ENCODE peak calls at places on chromosomes 13 and 19, in nine cellular contexts. T is brain microvascular endothelial cell, S is GM06990, X is fibroblast of pulmonary artery, L is OCI-LY7, O is PC-9, W is keratinocyte, Y is astrocyte of the spinal cord, F is cardiac fibroblast. J is an unnamed sample.

GRCh38 chr19:7833225-7834156 is 3.5 kb downstream of the EVI5L start:
- DNase-seq in W (peak; percentile 88), X (peak; percentile 81), F (peak; percentile 85), T (no peak), L (no peak), Y (peak; percentile 27), S (no peak), O (peak; percentile 84), J (no peak)

GRCh38 chr13:21330126-21330861 is 128.8 kb downstream of the ZDHHC20 start:
- DNase-seq in W (no peak), X (no peak), S (no peak), Y (peak; percentile 8), F (no peak), O (no peak), T (peak; percentile 8), L (no peak), J (no peak)

GRCh38 chr13:35964764-35965163 is 166.4 kb downstream of the DCLK1 start:
- DNase-seq in Y (peak; percentile 34), X (peak; percentile 72), T (peak; percentile 32), L (no peak), W (no peak), O (no peak), F (peak; percentile 73), S (no peak), J (no peak)

GRCh38 chr13:112065867-112066623 is 904 bp upstream of the SOX1 start:
- DNase-seq in Y (no peak), S (no peak), W (no peak), X (no peak), L (no peak), O (no peak), T (no peak), F (no peak), J (no peak)

GRCh38 chr13:99797716-99798115 is 173.9 kb downstream of the ZIC5 start:
- DNase-seq in Y (no peak), W (no peak), O (no peak), S (no peak), T (no peak), X (no peak), L (no peak), F (no peak), J (no peak)

GRCh38 chr13:33678084-33678483 is 139.9 kb upstream of the RFC3 start:
- DNase-seq in O (no peak), X (no peak), L (no peak), T (no peak), W (no peak), F (no peak), S (no peak), Y (no peak), J (no peak)

GRCh38 chr19:7832009-7832408 is 2.0 kb downstream of the EVI5L start:
- DNase-seq in T (no peak), Y (no peak), F (no peak), W (no peak), O (no peak), L (no peak), S (no peak), X (no peak), J (no peak)

GRCh38 chr13:74290324-74290773 is 156.1 kb upstream of the KLF12 start:
- DNase-seq in F (peak; percentile 92), W (no peak), S (peak; percentile 33), O (peak; percentile 40), X (peak; percentile 91), L (peak; percentile 88), Y (peak; percentile 96), T (peak; percentile 78), J (peak; percentile 93)

GRCh38 chr19:48670699-48671455 is 1.9 kb downstream of the NTN5 start:
- DNase-seq in X (no peak), O (no peak), T (no peak), S (no peak), W (no peak), F (no peak), L (no peak), Y (no peak), J (no peak)

GRCh38 chr19:55345818-55346724 is 6.4 kb downstream of the KMT5C start:
- DNase-seq in Y (peak; percentile 14), O (no peak), T (no peak), W (no peak), L (no peak), S (no peak), X (peak; percentile 35), F (peak; percentile 51), J (no peak)

GRCh38 chr13:20165417-20166257 is 4.8 kb upstream of the GJA3 start:
- DNase-seq in S (no peak), X (no peak), T (no peak), Y (no peak), F (no peak), L (no peak), O (peak; percentile 37), W (no peak), J (no peak)

DNA sequence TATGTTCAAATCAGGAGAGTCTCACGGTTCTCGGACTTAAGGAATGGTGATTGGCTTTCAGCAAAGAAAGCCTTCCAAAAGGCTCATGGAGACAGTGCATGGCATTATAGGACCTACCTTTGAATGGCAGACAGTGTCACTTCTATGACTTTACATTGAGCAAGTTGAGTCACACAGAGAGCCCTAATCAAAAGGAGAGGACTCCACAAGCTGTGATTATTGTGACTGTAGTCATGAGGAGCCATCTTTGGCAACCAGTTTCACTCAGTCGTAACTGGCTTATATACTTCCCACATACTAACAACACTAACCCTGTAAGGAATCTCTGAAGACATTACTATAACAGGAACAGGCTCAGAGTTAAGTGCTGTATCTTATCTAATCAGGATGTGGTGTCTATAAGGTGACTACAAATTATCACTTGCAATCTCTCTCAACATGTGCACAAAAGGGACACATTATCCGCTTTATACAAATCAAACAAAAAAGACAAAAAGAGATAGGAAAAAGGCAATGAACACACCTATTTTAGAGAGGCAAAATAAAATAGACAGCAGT is 6.1 kb downstream of the LGALS14 start:
- DNase-seq in Y (no peak), W (no peak), X (no peak), T (no peak), O (no peak), L (no peak), F (no peak), S (no peak), J (no peak)
- H3K4me3 ChIP-seq in Y (no peak overlapping the region), W (no peak overlapping the region), X (no peak overlapping the region), T (no peak overlapping the region), O (no peak overlapping the region), L (no peak overlapping the region), F (no peak overlapping the region), S (no peak overlapping the region), J (no peak overlapping the region)

GRCh38 chr13:50450279-50450678 is 393.2 kb downstream of the DLEU7 start:
- DNase-seq in S (no peak), Y (no peak), O (no peak), L (no peak), T (no peak), F (no peak), X (no peak), W (no peak), J (no peak)
- TF ChIP-seq CTCF in S (no peak), Y (no peak), O (no peak), L (no peak), T (no peak), F (no peak), X (no peak), W (no peak), J (no peak)

GRCh38 chr19:38617764-38618589 is at the start of gene MAP4K1:
- DNase-seq in L (peak; percentile 99), S (peak; percentile 93), X (no peak), O (no peak), F (no peak), T (no peak), Y (no peak), W (no peak), J (no peak)

GRCh38 chr19:38617283-38617763 is 430 bp downstream of the MAP4K1 start:
- DNase-seq in T (no peak), W (no peak), S (no peak), O (no peak), L (peak; percentile 59), F (no peak), X (no peak), Y (no peak), J (no peak)

GRCh38 chr19:38616265-38616664 is 1.5 kb downstream of the MAP4K1 start:
- DNase-seq in F (no peak), S (no peak), Y (no peak), O (no peak), X (no peak), T (no peak), L (peak; percentile 17), W (no peak), J (no peak)

GRCh38 chr19:38614289-38614688 is 3.5 kb downstream of the MAP4K1 start:
- DNase-seq in S (no peak), X (no peak), T (no peak), L (no peak), W (no peak), Y (no peak), F (no peak), O (no peak), J (no peak)

DNA sequence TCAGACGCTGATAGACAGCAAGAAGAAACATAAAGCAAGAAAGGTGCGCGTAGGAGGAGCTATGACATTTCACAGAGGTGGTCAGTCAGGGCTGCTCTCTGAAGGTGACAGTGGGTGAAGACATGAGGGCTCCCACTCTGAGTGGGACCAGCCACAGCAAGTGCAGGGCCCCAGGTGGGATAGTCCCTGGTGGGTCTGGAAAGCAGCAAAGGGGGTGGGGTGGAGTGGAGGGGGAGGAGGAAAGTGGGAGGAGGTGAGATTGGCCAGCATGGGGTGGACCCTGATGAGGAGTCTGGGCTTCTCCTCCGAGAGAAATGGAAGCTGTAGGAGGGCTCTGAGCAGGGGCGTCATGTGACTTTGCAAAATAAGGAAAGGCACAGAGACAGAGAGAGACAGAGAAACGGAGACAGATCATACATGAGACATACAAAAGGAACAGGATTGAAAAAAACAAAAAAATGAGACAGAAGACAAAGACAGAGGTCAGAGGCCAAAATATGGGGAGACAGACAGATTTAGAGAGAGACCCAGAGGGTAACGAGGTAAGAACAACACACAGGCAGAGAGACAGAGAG is 2.7 kb downstream of the MAP4K1 start:
- DNase-seq in F (no peak), Y (no peak), L (no peak), T (no peak), X (no peak), O (no peak), S (no peak), W (no peak), J (no peak)
- H3K4me3 ChIP-seq in F (no peak overlapping the region), Y (no peak overlapping the region), L (peak overlapping the region; percentile 92), T (no peak overlapping the region), X (no peak overlapping the region), O (no peak overlapping the region), S (peak overlapping the region; percentile 10), W (no peak overlapping the region), J (no peak overlapping the region)

GRCh38 chr13:40528881-40529280 is 137.6 kb downstream of the FOXO1 start:
- DNase-seq in X (no peak), F (no peak), S (no peak), O (no peak), Y (no peak), W (no peak), T (peak; percentile 20), L (no peak), J (no peak)

GRCh38 chr13:40533072-40533471 is 133.4 kb downstream of the FOXO1 start:
- DNase-seq in Y (no peak), X (no peak), O (no peak), S (no peak), T (no peak), W (no peak), L (no peak), F (no peak), J (no peak)

GRCh38 chr13:40534456-40534855 is 132.0 kb downstream of the FOXO1 start:
- DNase-seq in L (no peak), T (no peak), X (peak; percentile 26), S (no peak), O (no peak), W (no peak), F (no peak), Y (no peak), J (no peak)

GRCh38 chr13:40527914-40528313 is 138.5 kb downstream of the FOXO1 start:
- DNase-seq in S (no peak), Y (no peak), T (no peak), W (no peak), L (no peak), X (no peak), O (no peak), F (no peak), J (no peak)

GRCh38 chr13:40530961-40531360 is 135.5 kb downstream of the FOXO1 start:
- DNase-seq in L (no peak), W (no peak), S (no peak), F (no peak), Y (no peak), T (no peak), O (no peak), X (no peak), J (no peak)
- TF ChIP-seq CTCF in L (no peak), W (no peak), S (no peak), F (no peak), Y (no peak), T (no peak), O (no peak), X (no peak), J (no peak)